ENCODE peak calls at places on chromosome 17, in five cellular contexts. One of them, this sample, is unnamed.

GRCh38 chr17:77995146-77995852 is 36.8 kb downstream of the TNRC6C start:
- DNase-seq in thoracic aorta: no peak
- DNase-seq in AG09309: no peak
- DNase-seq in cardiac muscle cell: no peak
- DNase-seq in RWPE1: no peak
- DNase-seq in this sample: no peak

GRCh38 chr17:31392002-31392855 is 754 bp downstream of the RAB11FIP4 start:
- DNase-seq in RWPE1: no peak
- DNase-seq in cardiac muscle cell: no peak
- DNase-seq in thoracic aorta: no peak
- DNase-seq in AG09309: no peak
- DNase-seq in this sample: no peak

GRCh38 chr17:55312852-55313251 is 48.1 kb downstream of the HLF start:
- DNase-seq in cardiac muscle cell: no peak
- DNase-seq in thoracic aorta: no peak
- DNase-seq in RWPE1: no peak
- DNase-seq in AG09309: no peak
- DNase-seq in this sample: no peak

GRCh38 chr17:50594040-50594618 is 33.6 kb downstream of the CACNA1G start:
- DNase-seq in thoracic aorta: no peak
- DNase-seq in cardiac muscle cell: no peak
- DNase-seq in RWPE1: no peak
- DNase-seq in AG09309: no peak
- DNase-seq in this sample: no peak

GRCh38 chr17:34607917-34608316 is 28.5 kb downstream of the TMEM132E start:
- DNase-seq in RWPE1: no peak
- DNase-seq in cardiac muscle cell: no peak
- DNase-seq in AG09309: no peak
- DNase-seq in thoracic aorta: no peak
- DNase-seq in this sample: no peak

GRCh38 chr17:78745407-78746088 is 36.5 kb downstream of the CYTH1 start:
- DNase-seq in RWPE1: no peak
- DNase-seq in AG09309: no peak
- DNase-seq in cardiac muscle cell: peak; percentile 63
- DNase-seq in thoracic aorta: no peak
- DNase-seq in this sample: peak; percentile 59

GRCh38 chr17:47325176-47325575 is 1.4 kb downstream of the EFCAB13 start:
- DNase-seq in cardiac muscle cell: no peak
- DNase-seq in thoracic aorta: no peak
- DNase-seq in AG09309: no peak
- DNase-seq in RWPE1: no peak
- DNase-seq in this sample: no peak

GRCh38 chr17:48246623-48247022 is 139.1 kb downstream of the SNX11 start:
- DNase-seq in RWPE1: no peak
- DNase-seq in AG09309: no peak
- DNase-seq in thoracic aorta: no peak
- DNase-seq in cardiac muscle cell: no peak
- DNase-seq in this sample: no peak

GRCh38 chr17:47785538-47786123 is 36.0 kb downstream of the OSBPL7 start:
- DNase-seq in thoracic aorta: no peak
- DNase-seq in AG09309: no peak
- DNase-seq in cardiac muscle cell: peak; percentile 55
- DNase-seq in RWPE1: no peak
- DNase-seq in this sample: peak; percentile 24

GRCh38 chr17:44901323-44901965 is 2.2 kb upstream of the EFTUD2 start:
- DNase-seq in cardiac muscle cell: peak; percentile 58
- DNase-seq in thoracic aorta: no peak
- DNase-seq in AG09309: peak; percentile 27
- DNase-seq in RWPE1: no peak
- DNase-seq in this sample: peak; percentile 88

GRCh38 chr17:71338396-71338795 is 782.4 kb upstream of the SOX9 start:
- DNase-seq in thoracic aorta: no peak
- DNase-seq in AG09309: peak; percentile 31
- DNase-seq in RWPE1: no peak
- DNase-seq in cardiac muscle cell: peak; percentile 68
- DNase-seq in this sample: peak; percentile 58

GRCh38 chr17:61409301-61410099 is 9.9 kb downstream of the TBX2 start:
- DNase-seq in cardiac muscle cell: peak; percentile 80
- DNase-seq in AG09309: no peak
- DNase-seq in RWPE1: peak; percentile 75
- DNase-seq in thoracic aorta: no peak
- DNase-seq in this sample: peak; percentile 49

GRCh38 chr17:74491645-74492044 is 25.2 kb downstream of the CD300A start:
- DNase-seq in thoracic aorta: no peak
- DNase-seq in cardiac muscle cell: no peak
- DNase-seq in AG09309: no peak
- DNase-seq in RWPE1: no peak
- DNase-seq in this sample: no peak

GRCh38 chr17:27793168-27793905 is 7.0 kb downstream of the NOS2 start:
- DNase-seq in cardiac muscle cell: peak; percentile 34
- DNase-seq in AG09309: no peak
- DNase-seq in thoracic aorta: no peak
- DNase-seq in RWPE1: no peak
- DNase-seq in this sample: no peak

GRCh38 chr17:41773190-41773588 is 13.3 kb downstream of the JUP start:
- DNase-seq in RWPE1: peak; percentile 91
- DNase-seq in AG09309: peak; percentile 38
- DNase-seq in cardiac muscle cell: peak; percentile 87
- DNase-seq in thoracic aorta: no peak
- DNase-seq in this sample: peak; percentile 92

GRCh38 chr17:20059728-20060188 is 50.6 kb downstream of the SPECC1 start:
- DNase-seq in thoracic aorta: no peak
- DNase-seq in RWPE1: no peak
- DNase-seq in cardiac muscle cell: peak; percentile 11
- DNase-seq in AG09309: no peak
- DNase-seq in this sample: peak; percentile 57

DNA sequence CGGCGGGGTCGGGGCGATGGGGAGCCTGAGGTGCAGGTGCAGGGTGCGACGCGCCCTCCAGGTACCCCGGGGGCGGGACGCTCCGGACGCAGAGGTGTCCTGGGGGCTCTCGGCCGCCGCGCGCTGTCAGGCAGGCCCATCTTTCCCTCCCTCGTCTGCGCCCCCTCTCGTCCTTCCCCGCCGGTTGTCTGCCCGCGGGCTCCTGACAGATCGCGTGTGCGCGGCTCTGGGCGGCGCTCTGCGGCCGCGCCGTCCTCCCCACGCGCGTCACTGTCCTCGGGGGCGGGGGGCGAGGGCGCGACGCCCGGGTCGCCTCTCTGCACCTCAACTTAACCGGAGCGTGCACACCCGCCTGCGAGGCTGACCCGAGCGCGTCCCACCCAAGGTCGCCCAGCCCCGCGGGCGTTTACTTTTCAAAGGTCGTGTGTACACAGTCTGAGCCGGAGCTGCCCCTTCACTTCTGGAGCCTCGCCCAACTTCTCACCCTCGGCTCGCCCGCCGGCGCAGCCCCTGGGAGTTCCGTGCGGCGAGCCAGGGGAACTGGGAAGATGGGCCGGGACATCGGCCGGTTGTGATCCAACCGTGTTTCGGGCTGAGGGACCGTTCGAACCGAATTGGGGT is 512 bp downstream of the AKAP1 start:
- DNase-seq in cardiac muscle cell: peak; percentile 36
- DNase-seq in RWPE1: peak; percentile 56
- DNase-seq in thoracic aorta: no peak
- DNase-seq in AG09309: no peak
- DNase-seq in this sample: peak; percentile 35
- TF ChIP-seq CTCF in cardiac muscle cell: peak; percentile 17
- TF ChIP-seq CTCF in RWPE1: no peak
- TF ChIP-seq CTCF in thoracic aorta: no peak
- TF ChIP-seq CTCF in AG09309: peak; percentile 21
- TF ChIP-seq CTCF in this sample: peak; percentile 17

DNA sequence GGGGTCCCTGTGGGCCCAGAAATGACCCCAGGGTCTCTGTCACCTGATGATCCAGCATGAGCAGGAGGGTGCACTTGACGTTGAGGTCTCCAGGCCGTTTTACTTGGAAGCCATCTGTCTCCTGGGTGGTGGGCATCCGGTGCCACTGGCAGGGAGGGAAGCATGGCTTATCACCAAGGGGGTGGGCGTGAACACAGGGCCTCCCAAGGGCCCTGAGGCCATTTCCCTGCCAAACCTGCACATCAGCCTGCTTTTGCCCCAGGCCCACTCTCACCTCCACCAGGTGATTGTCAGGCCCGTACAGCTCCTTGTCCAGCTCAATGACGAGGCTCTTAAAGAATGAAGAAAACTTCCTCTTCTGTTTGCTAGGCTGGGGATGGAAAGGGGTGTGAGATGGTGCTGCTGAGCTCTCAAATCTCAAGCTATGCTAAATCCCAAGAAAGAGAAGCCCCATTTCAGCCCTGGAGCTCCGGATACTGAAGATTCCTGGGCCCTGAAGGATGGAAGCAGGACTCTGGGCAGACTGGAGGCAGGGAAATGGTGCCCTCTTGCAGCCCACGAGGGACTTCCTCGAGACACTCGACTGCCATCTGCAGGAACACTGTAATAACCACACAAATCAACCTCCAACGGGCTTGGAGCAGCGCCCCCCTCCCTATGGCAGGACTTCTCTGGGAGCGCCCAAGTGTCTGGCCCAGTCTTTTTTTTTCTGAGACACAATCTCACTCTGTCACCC is 7.1 kb upstream of the FTSJ3 start:
- DNase-seq in cardiac muscle cell: peak; percentile 85
- DNase-seq in AG09309: peak; percentile 59
- DNase-seq in RWPE1: peak; percentile 49
- DNase-seq in thoracic aorta: no peak
- DNase-seq in this sample: peak; percentile 82
- TF ChIP-seq CTCF in cardiac muscle cell: peak; percentile 73
- TF ChIP-seq CTCF in AG09309: peak; percentile 81
- TF ChIP-seq CTCF in RWPE1: peak; percentile 58
- TF ChIP-seq CTCF in thoracic aorta: peak; percentile 35
- TF ChIP-seq CTCF in this sample: peak; percentile 74

GRCh38 chr17:3025421-3026124 is 37.8 kb downstream of the OR1D5 start:
- DNase-seq in cardiac muscle cell: no peak
- DNase-seq in AG09309: no peak
- DNase-seq in RWPE1: no peak
- DNase-seq in thoracic aorta: no peak
- DNase-seq in this sample: no peak
- TF ChIP-seq CTCF in cardiac muscle cell: no peak
- TF ChIP-seq CTCF in AG09309: no peak
- TF ChIP-seq CTCF in RWPE1: no peak
- TF ChIP-seq CTCF in thoracic aorta: no peak
- TF ChIP-seq CTCF in this sample: no peak

GRCh38 chr17:17172990-17173389 is 33.1 kb downstream of the PLD6 start:
- DNase-seq in thoracic aorta: no peak
- DNase-seq in AG09309: no peak
- DNase-seq in RWPE1: no peak
- DNase-seq in cardiac muscle cell: no peak
- DNase-seq in this sample: no peak

GRCh38 chr17:17173921-17174320 is 32.2 kb downstream of the PLD6 start:
- DNase-seq in RWPE1: no peak
- DNase-seq in AG09309: no peak
- DNase-seq in thoracic aorta: no peak
- DNase-seq in cardiac muscle cell: no peak
- DNase-seq in this sample: no peak

GRCh38 chr17:17170346-17170976 is 35.7 kb downstream of the PLD6 start:
- DNase-seq in RWPE1: peak; percentile 34
- DNase-seq in AG09309: peak; percentile 20
- DNase-seq in cardiac muscle cell: peak; percentile 24
- DNase-seq in thoracic aorta: no peak
- DNase-seq in this sample: peak; percentile 38

GRCh38 chr17:17171186-17171585 is 34.9 kb downstream of the PLD6 start:
- DNase-seq in cardiac muscle cell: no peak
- DNase-seq in AG09309: no peak
- DNase-seq in RWPE1: no peak
- DNase-seq in thoracic aorta: no peak
- DNase-seq in this sample: no peak

DNA sequence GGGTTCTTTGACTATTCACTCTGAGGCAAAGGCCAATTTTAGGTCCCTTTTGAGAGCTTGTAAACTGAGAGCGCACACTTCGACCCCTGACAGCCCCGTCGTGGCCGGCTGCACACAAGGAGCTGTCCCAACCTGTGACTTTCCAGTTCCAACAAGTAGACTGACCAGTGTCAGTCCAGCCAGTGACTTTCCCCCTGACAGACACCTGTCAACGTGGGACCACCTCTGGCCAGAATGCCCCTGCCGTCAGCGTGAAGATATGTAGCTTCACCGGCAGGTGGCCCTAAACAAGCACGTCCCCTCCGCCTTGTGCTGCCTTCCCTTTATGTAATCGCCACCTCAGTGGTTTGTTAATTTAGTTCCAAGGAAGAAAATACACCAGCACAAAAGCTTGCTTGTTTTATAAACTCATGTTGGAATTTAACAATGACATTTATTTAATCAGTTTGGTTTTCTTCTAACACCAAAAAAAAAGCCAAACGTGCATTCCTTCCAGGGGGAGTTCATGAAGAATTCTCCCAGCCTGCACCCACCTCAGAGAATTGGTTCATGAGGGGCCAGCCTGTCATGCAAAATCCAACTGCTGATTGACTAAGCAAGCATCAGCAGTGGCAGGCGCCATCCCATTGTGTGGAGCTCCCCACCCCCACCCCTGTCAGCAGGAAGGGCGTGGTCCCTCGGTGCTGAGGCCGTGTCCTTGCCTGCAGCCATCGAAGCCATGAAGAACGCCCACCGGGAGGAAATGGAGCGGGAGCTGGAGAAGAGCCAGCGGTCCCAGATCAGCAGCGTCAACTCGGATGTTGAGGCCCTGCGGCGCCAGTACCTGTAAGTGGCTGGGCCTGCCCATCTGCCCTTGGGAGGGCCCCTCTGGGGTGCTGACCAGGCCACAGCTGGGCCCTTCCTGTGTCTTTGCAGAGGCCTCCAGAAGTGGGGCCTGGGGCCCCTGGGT is 33.9 kb downstream of the PLD6 start:
- DNase-seq in cardiac muscle cell: no peak
- DNase-seq in RWPE1: no peak
- DNase-seq in AG09309: no peak
- DNase-seq in thoracic aorta: no peak
- DNase-seq in this sample: no peak
- TF ChIP-seq CTCF in cardiac muscle cell: no peak
- TF ChIP-seq CTCF in RWPE1: no peak
- TF ChIP-seq CTCF in AG09309: no peak
- TF ChIP-seq CTCF in thoracic aorta: no peak
- TF ChIP-seq CTCF in this sample: no peak

This sample was measured in MCF 10A.